ENCODE peak calls at places on chromosomes 16 and 17, in four cellular contexts. M is OCI-LY7, Y is AG09309, Q is cardiac muscle cell. S is an unnamed sample.

GRCh38 chr17:63954402-63955063 is 18.2 kb downstream of the SCN4A start:
- DNase-seq in M (peak), Y (no peak), Q (no peak), S (no peak)

GRCh38 chr17:27562777-27563455 is 68.1 kb upstream of the LGALS9 start:
- DNase-seq in M (no peak), Y (no peak), Q (no peak), S (no peak)

GRCh38 chr17:62693616-62694415 is 66.3 kb downstream of the MRC2 start:
- DNase-seq in M (no peak), Y (no peak), Q (no peak), S (no peak)

GRCh38 chr17:31499771-31500554 is 108.5 kb downstream of the RAB11FIP4 start:
- DNase-seq in M (no peak), Y (no peak), Q (peak), S (no peak)

GRCh38 chr16:8869212-8869987 is 594 bp upstream of the CARHSP1 start:
- DNase-seq in M (peak), Y (no peak), Q (no peak), S (no peak)

GRCh38 chr17:42002792-42003301 is 14.4 kb downstream of the DNAJC7 start:
- DNase-seq in M (no peak), Y (no peak), Q (no peak), S (no peak)

GRCh38 chr16:29154676-29155121 is 169.8 kb downstream of the LAT start:
- DNase-seq in M (no peak), Y (no peak), Q (peak), S (no peak)

GRCh38 chr17:6231886-6232767 is 161.9 kb downstream of the WSCD1 start:
- DNase-seq in M (no peak), Y (no peak), Q (peak), S (no peak)

GRCh38 chr17:7336240-7337175 is at the start of gene ACAP1:
- DNase-seq in M (peak), Y (no peak), Q (no peak), S (no peak)

GRCh38 chr17:77100009-77100408 is 40.8 kb upstream of the SEC14L1 start:
- DNase-seq in M (no peak), Y (no peak), Q (no peak), S (no peak)

GRCh38 chr17:49482144-49482817 is 12.8 kb upstream of the NGFR start:
- DNase-seq in M (no peak), Y (no peak), Q (no peak), S (no peak)

GRCh38 chr17:63696381-63696961 is 3.5 kb downstream of the LIMD2 start:
- DNase-seq in M (peak), Y (no peak), Q (peak), S (no peak)

GRCh38 chr17:28973414-28973813 is 22.1 kb upstream of the PHF12 start:
- DNase-seq in M (no peak), Y (no peak), Q (peak), S (no peak)

GRCh38 chr17:81859906-81860755 is at the start of gene P4HB:
- DNase-seq in M (peak), Y (no peak), Q (peak), S (no peak)

GRCh38 chr17:5249615-5250014 is 15.0 kb upstream of the SCIMP start:
- DNase-seq in M (peak), Y (peak), Q (peak), S (peak)

GRCh38 chr17:79824234-79824633 is 15.0 kb downstream of the CBX4 start:
- DNase-seq in M (no peak), Y (no peak), Q (no peak), S (no peak)

GRCh38 chr16:4392382-4393242 is 21.0 kb downstream of the VASN start:
- DNase-seq in M (no peak), Y (peak), Q (peak), S (no peak)

GRCh38 chr17:54771409-54771808 is 129.2 kb upstream of the TOM1L1 start:
- DNase-seq in M (no peak), Y (no peak), Q (no peak), S (no peak)

GRCh38 chr17:1060991-1061390 is 64.1 kb downstream of the TIMM22 start:
- DNase-seq in M (no peak), Y (peak), Q (peak), S (no peak)

GRCh38 chr17:2337152-2337810 is at the start of gene SGSM2:
- DNase-seq in M (peak), Y (no peak), Q (peak), S (no peak)

GRCh38 chr16:57127836-57128235 is 35.5 kb downstream of the CPNE2 start:
- DNase-seq in M (no peak), Y (no peak), Q (no peak), S (no peak)

GRCh38 chr17:72362466-72363335 is 241.9 kb downstream of the SOX9 start:
- DNase-seq in M (no peak), Y (peak), Q (peak), S (no peak)

GRCh38 chr16:4241601-4242270 is at the start of gene SRL:
- DNase-seq in M (no peak), Y (no peak), Q (no peak), S (no peak)

GRCh38 chr16:15425861-15426260 is 8.5 kb upstream of the BMERB1 start:
- DNase-seq in M (no peak), Y (no peak), Q (no peak), S (no peak)

GRCh38 chr17:67639997-67640396 is 77.7 kb upstream of the NOL11 start:
- DNase-seq in M (no peak), Y (no peak), Q (peak), S (no peak)

GRCh38 chr17:9151091-9151490 is 129.8 kb downstream of the NTN1 start:
- DNase-seq in M (no peak), Y (no peak), Q (no peak), S (no peak)

GRCh38 chr17:8746501-8747236 is 2.0 kb upstream of the CCDC42 start:
- DNase-seq in M (no peak), Y (no peak), Q (no peak), S (no peak)

GRCh38 chr16:85211247-85211910 is 99.1 kb upstream of the CIBAR2 start:
- DNase-seq in M (no peak), Y (no peak), Q (peak), S (no peak)

GRCh38 chr17:81563861-81564586 is 11.9 kb upstream of the FAAP100 start:
- DNase-seq in M (no peak), Y (peak), Q (peak), S (no peak)

GRCh38 chr16:85169333-85170065 is 57.2 kb upstream of the CIBAR2 start:
- DNase-seq in M (no peak), Y (no peak), Q (peak), S (no peak)

DNA sequence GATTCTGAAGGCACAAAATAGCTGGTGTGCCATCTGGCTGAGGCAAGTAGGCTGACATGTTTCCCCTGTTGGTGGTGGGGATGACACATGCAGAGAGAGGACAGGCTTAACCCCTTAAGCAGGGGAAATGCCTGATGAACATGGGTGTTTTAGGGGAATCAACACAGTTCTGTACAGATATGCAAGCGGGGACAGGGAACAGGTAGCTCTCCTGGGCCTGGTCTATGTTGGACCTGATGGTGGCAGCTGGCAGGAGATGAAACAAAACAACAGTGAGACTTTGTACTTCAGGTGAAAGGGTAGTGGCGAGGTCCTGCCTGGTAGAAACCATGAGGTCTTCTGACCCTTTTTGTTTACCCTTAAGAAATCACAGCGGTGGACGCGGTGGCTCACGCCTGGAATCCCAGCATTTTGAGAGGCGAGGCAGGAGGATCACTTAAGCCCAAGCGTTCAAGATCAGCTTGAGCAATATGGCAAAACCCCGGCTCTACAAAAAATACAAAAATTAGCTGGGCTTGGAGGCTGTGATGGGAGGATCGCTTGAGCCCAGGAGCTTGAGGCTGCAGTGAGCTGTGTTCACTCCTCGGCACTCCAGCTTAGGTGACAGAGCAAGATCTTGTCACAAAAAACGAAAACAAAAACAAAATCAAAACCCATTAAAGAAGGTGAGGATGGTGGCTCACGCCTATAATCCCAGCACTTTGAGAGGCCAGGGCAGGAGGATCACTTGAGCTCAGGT is 10.5 kb downstream of the OR1F1 start:
- DNase-seq in M (no peak), Y (no peak), Q (no peak), S (no peak)
- TF ChIP-seq CTCF in M (no peak), Y (no peak), Q (no peak), S (no peak)

GRCh38 chr16:18966791-18967190 is 16.9 kb upstream of the TMC7 start:
- DNase-seq in M (no peak), Y (no peak), Q (no peak), S (no peak)
- H3K4me3 ChIP-seq in M (no peak), Y (no peak), Q (no peak), S (no peak)

GRCh38 chr17:30084773-30085172 is 31.8 kb upstream of the NSRP1 start:
- DNase-seq in M (no peak), Y (no peak), Q (no peak), S (no peak)
- TF ChIP-seq CTCF in M (no peak), Y (no peak), Q (no peak), S (no peak)

GRCh38 chr17:65560628-65561371 is 648 bp downstream of the AXIN2 start:
- DNase-seq in M (peak), Y (peak), Q (peak), S (peak)
- H3K4me3 ChIP-seq in M (peak), Y (peak), Q (peak), S (peak)